ENCODE peak calls at places on chromosomes 16 and 17, in seven cellular contexts. S is colonic mucosa, X is upper lobe of right lung, K is right atrium auricular region, A is lung, F is tibial nerve, C is body of pancreas. R is an unnamed sample. For H3K4me1, the result is how much of the 10 kb centered on the place peaks cover.

GRCh38 chr16:78957328-78958100 is 643.0 kb downstream of the MAF start:
- DNase-seq in S (no peak), X (no peak), K (no peak), A (no peak), F (no peak), C (no peak), R (peak)

GRCh38 chr17:8125947-8126305 is 2.0 kb upstream of the HES7 start:
- DNase-seq in S (peak), X (no peak), K (no peak), A (no peak), F (no peak), C (peak), R (peak)

GRCh38 chr16:29702307-29702706 is 23.3 kb downstream of the QPRT start:
- DNase-seq in S (no peak), X (no peak), K (no peak), A (no peak), F (no peak), C (no peak), R (no peak)

GRCh38 chr17:48555616-48556533 is 11.0 kb upstream of the HOXB2 start:
- DNase-seq in S (no peak), X (peak), K (no peak), A (no peak), F (no peak), C (no peak), R (no peak)

GRCh38 chr17:77723909-77724875 is 234.3 kb upstream of the TNRC6C start:
- DNase-seq in S (peak), X (no peak), K (peak), A (no peak), F (no peak), C (no peak), R (no peak)

GRCh38 chr17:46795379-46795952 is 23.0 kb downstream of the WNT3 start:
- DNase-seq in S (no peak), X (no peak), K (no peak), A (no peak), F (no peak), C (no peak), R (no peak)

GRCh38 chr17:55737976-55738501 is 12.8 kb upstream of the PCTP start:
- DNase-seq in S (no peak), X (no peak), K (no peak), A (no peak), F (no peak), C (no peak), R (no peak)

GRCh38 chr16:15643453-15644305 is 725 bp upstream of the MARF1 start:
- DNase-seq in S (peak), X (no peak), K (no peak), A (no peak), F (no peak), C (peak), R (no peak)

GRCh38 chr17:80195671-80196529 is 24.2 kb downstream of the SGSH start:
- DNase-seq in S (no peak), X (no peak), K (no peak), A (no peak), F (no peak), C (no peak), R (no peak)

GRCh38 chr17:70037498-70037897 is 37.5 kb upstream of the KCNJ16 start:
- DNase-seq in S (no peak), X (no peak), K (no peak), A (no peak), F (no peak), C (no peak), R (no peak)

GRCh38 chr17:57305918-57306317 is 49.6 kb downstream of the MSI2 start:
- DNase-seq in S (no peak), X (no peak), K (no peak), A (no peak), F (no peak), C (no peak), R (no peak)

GRCh38 chr17:38397227-38397626 is 31.0 kb upstream of the ARHGAP23 start:
- DNase-seq in S (no peak), X (no peak), K (no peak), A (no peak), F (no peak), C (no peak), R (no peak)
- H3K27ac ChIP-seq in S (no peak), X (no peak), K (no peak), A (no peak), F (no peak), C (no peak), R (no peak)

DNA sequence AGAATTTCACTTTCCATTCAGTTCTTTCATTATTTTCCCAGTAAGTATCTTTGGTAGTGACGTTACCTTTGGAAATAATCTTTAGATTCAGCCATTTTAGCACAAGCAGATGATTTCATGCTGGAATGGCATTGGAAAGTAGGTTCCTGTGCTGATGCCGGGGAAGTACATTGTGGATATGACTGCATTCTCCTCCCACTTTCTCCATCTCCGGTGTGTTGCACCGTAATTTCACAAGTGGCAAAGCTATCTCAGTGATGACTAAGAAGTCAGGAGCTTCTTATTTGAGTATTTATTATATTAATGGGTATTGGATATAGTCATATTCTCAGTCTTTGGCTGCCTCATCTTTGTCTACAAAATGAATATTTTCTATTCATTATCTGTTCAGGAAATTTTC is 69.8 kb downstream of the MRTFB start:
- DNase-seq in S (no peak), X (no peak), K (no peak), A (no peak), F (no peak), C (no peak), R (no peak)
- H3K4me1 ChIP-seq in S (under half), X (under half), K (under half), A (under half), F (under half), C (under half), R (under half)

GRCh38 chr17:41959030-41959335 is 7.6 kb upstream of the CNP start:
- DNase-seq in S (no peak), X (no peak), K (no peak), A (no peak), F (no peak), C (no peak), R (no peak)

GRCh38 chr17:41957058-41957868 is 9.3 kb upstream of the CNP start:
- DNase-seq in S (no peak), X (no peak), K (no peak), A (no peak), F (no peak), C (no peak), R (no peak)

GRCh38 chr17:41962111-41962510 is 4.5 kb upstream of the CNP start:
- DNase-seq in S (no peak), X (no peak), K (no peak), A (no peak), F (no peak), C (peak), R (no peak)

GRCh38 chr17:41957869-41958231 is 8.7 kb upstream of the CNP start:
- DNase-seq in S (no peak), X (no peak), K (no peak), A (no peak), F (no peak), C (no peak), R (no peak)

DNA sequence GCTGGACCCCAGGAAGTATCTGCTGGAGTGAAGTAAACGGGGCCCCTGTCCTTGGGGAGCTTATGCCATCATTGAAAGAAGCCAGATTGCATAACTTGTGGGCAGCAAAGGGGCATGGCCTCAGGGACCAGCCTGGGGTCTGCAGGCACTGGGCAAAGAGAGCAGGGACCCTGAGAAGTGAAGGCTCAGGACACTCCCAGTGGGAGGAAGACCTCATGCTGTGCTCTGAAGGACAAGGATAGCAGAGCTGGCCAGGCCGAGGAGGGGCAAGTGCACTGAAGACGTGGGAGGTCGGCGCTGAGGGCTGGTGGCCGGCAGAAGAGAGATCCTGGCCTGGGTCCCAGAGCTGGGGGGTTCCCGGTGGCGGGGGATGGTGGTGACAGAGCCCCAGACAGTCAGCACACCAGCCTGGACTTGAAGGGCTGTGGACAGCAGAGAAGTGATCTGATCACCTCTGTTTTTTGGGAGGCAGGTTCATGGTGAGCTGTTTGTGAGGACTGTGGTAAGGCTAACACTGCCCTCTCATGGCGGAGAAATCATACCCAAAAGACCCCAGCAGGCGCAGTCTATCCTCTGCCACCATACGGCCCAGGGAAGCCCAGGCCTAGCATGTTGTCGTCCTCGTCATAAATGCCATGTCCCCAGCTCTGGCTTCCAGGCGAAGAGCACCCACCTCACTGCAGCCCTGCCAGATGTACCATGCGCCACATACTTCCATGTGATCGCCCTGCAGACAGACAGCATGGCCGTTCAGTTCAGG is 7.1 kb upstream of the CNP start:
- DNase-seq in S (no peak), X (no peak), K (no peak), A (no peak), F (no peak), C (peak), R (no peak)
- TF ChIP-seq CTCF in S (no peak), X (peak), K (peak), A (no peak), F (no peak), C (peak), R (peak)

GRCh38 chr17:37146578-37147119 is 197.9 kb downstream of the AATF start:
- DNase-seq in S (no peak), X (no peak), K (no peak), A (no peak), F (no peak), C (no peak), R (no peak)
- H3K27ac ChIP-seq in S (no peak), X (no peak), K (no peak), A (no peak), F (no peak), C (no peak), R (no peak)

GRCh38 chr16:67245189-67245585 is 2.1 kb downstream of the FHOD1 start:
- DNase-seq in S (no peak), X (no peak), K (no peak), A (no peak), F (no peak), C (no peak), R (no peak)

GRCh38 chr16:67244387-67245188 is 2.7 kb downstream of the FHOD1 start:
- DNase-seq in S (peak), X (peak), K (peak), A (peak), F (no peak), C (no peak), R (peak)

GRCh38 chr16:67242138-67242730 is 5.0 kb downstream of the FHOD1 start:
- DNase-seq in S (no peak), X (peak), K (no peak), A (no peak), F (no peak), C (no peak), R (no peak)

GRCh38 chr16:67245674-67246080 is 1.6 kb downstream of the FHOD1 start:
- DNase-seq in S (peak), X (no peak), K (no peak), A (no peak), F (no peak), C (no peak), R (peak)

GRCh38 chr16:67243481-67243880 is 3.8 kb downstream of the FHOD1 start:
- DNase-seq in S (no peak), X (no peak), K (no peak), A (no peak), F (no peak), C (no peak), R (no peak)
- H3K4me1 ChIP-seq in S (under half), X (half or more), K (under half), A (under half), F (under half), C (half or more), R (under half)

DNA sequence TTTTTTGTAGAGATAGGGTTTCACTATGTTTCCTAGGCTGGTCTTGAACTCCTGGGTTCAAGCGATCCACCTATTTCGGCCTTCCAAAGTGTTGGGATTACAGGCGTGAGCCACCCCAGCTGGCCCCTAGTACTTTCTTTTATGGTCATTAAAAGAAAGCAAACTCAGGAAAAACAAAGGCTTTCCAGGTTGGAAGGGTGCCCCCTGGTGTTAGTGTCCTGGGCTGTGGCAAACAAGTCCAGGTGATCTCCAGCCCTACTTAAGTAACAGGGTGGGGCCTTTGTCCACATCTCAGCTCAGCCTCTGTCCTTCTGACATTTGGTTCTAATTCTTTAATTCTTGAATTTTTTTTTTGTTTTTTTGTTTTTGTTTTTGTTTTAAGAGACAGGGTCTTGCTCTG is 6.9 kb downstream of the IGFBP4 start:
- DNase-seq in S (peak), X (no peak), K (no peak), A (no peak), F (no peak), C (peak), R (no peak)
- TF ChIP-seq CTCF in S (peak), X (peak), K (peak), A (no peak), F (peak), C (peak), R (peak)

R was measured in foreskin keratinocyte.